ENCODE peak calls at places on chromosomes 6 and 20, in six cellular contexts. U, J, D, P, A and T are unnamed samples.

GRCh38 chr6:21907291-21907690 is 313.7 kb downstream of the SOX4 start:
- DNase-seq in J (peak), P (no peak), D (no peak), A (no peak), U (peak), T (no peak)

GRCh38 chr6:111731404-111732195 is 125.9 kb upstream of the TRAF3IP2 start:
- DNase-seq in P (no peak), A (no peak), D (no peak), U (peak), J (no peak), T (peak)

GRCh38 chr6:431986-432385 is 40.4 kb downstream of the IRF4 start:
- DNase-seq in A (no peak), P (no peak), U (peak), D (no peak), J (no peak), T (no peak)

GRCh38 chr6:100924574-100924973 is 43.4 kb upstream of the ASCC3 start:
- DNase-seq in A (no peak), J (no peak), D (no peak), P (peak), U (no peak), T (no peak)

GRCh38 chr6:3841711-3842565 is 7.2 kb upstream of the FAM50B start:
- DNase-seq in P (peak), J (peak), D (no peak), U (peak), A (no peak), T (no peak)

GRCh38 chr20:10040070-10040970 is 5.5 kb downstream of the ANKEF1 start:
- DNase-seq in P (peak), D (no peak), A (no peak), U (peak), J (peak), T (peak)

GRCh38 chr6:1609662-1610496 is at the start of gene FOXC1:
- DNase-seq in P (peak), U (peak), A (peak), D (no peak), J (peak), T (peak)

GRCh38 chr6:36246511-36247268 is 23.2 kb upstream of the PNPLA1 start:
- DNase-seq in P (peak), J (no peak), D (no peak), U (no peak), A (no peak), T (no peak)

GRCh38 chr20:3446779-3447178 is 24.0 kb upstream of the ATRN start:
- DNase-seq in D (peak), A (no peak), P (peak), J (no peak), U (no peak), T (no peak)

GRCh38 chr6:129860901-129861665 is at the start of gene TMEM244:
- DNase-seq in J (no peak), A (no peak), U (peak), D (no peak), P (no peak), T (no peak)

GRCh38 chr20:5715068-5715841 is 34.9 kb upstream of the SHLD1 start:
- DNase-seq in D (no peak), A (no peak), U (no peak), J (no peak), P (no peak), T (no peak)

GRCh38 chr20:25007491-25008305 is 15.1 kb upstream of the APMAP start:
- DNase-seq in A (peak), U (no peak), D (no peak), J (no peak), P (no peak), T (no peak)

GRCh38 chr6:46815130-46815529 is 21.9 kb downstream of the MEP1A start:
- DNase-seq in D (no peak), P (peak), A (no peak), J (no peak), U (peak), T (no peak)

GRCh38 chr6:111692327-111693164 is 86.9 kb upstream of the TRAF3IP2 start:
- DNase-seq in A (no peak), P (peak), J (no peak), U (peak), D (no peak), T (peak)

GRCh38 chr6:129795261-129795660 is 65.9 kb downstream of the TMEM244 start:
- DNase-seq in P (no peak), D (no peak), A (no peak), J (no peak), U (no peak), T (no peak)

GRCh38 chr6:21915707-21916399 is 322.3 kb downstream of the SOX4 start:
- DNase-seq in J (peak), P (peak), U (peak), A (no peak), D (no peak), T (peak)

GRCh38 chr6:111253999-111254778 is 166.9 kb downstream of the SLC16A10 start:
- DNase-seq in U (no peak), D (no peak), J (no peak), A (no peak), P (no peak), T (no peak)

GRCh38 chr6:111030008-111031006 is 48.5 kb downstream of the RPF2 start:
- DNase-seq in A (peak), J (peak), P (no peak), D (no peak), U (no peak), T (no peak)

GRCh38 chr6:149454405-149454848 is 30.4 kb downstream of the ZC3H12D start:
- DNase-seq in U (peak), J (peak), P (peak), A (peak), D (no peak), T (peak)

GRCh38 chr20:40930561-40930960 is 98.1 kb upstream of the TOP1 start:
- DNase-seq in P (peak), J (no peak), D (no peak), A (no peak), U (no peak), T (no peak)

GRCh38 chr6:89364586-89364985 is 12.1 kb upstream of the UBE2J1 start:
- DNase-seq in U (no peak), P (no peak), D (no peak), A (no peak), J (no peak), T (peak)

GRCh38 chr20:57287901-57288300 is 21.5 kb upstream of the BMP7 start:
- DNase-seq in U (no peak), D (no peak), J (no peak), A (no peak), P (no peak), T (no peak)

GRCh38 chr6:6003334-6004146 is 3.2 kb downstream of the NRN1 start:
- DNase-seq in P (no peak), A (no peak), D (no peak), U (no peak), J (no peak), T (peak)

GRCh38 chr6:11354019-11354418 is 121.6 kb upstream of the NEDD9 start:
- DNase-seq in A (no peak), J (peak), D (no peak), P (peak), U (peak), T (peak)

GRCh38 chr20:59032713-59033059 is 551 bp upstream of the ATP5F1E start:
- DNase-seq in U (peak), J (peak), P (no peak), D (no peak), A (no peak), T (no peak)

GRCh38 chr6:72826033-72826432 is 204.2 kb downstream of the KCNQ5 start:
- DNase-seq in P (peak), J (peak), D (no peak), U (peak), A (no peak), T (no peak)

GRCh38 chr20:64112691-64113443 is 5.5 kb upstream of the NPBWR2 start:
- DNase-seq in P (no peak), D (no peak), A (peak), J (no peak), U (no peak), T (no peak)

GRCh38 chr6:44002591-44003344 is 124.5 kb downstream of the MRPL14 start:
- DNase-seq in D (no peak), P (peak), A (peak), J (peak), U (peak), T (no peak)

GRCh38 chr20:62476074-62476838 is 461 bp upstream of the GATA5 start:
- DNase-seq in P (no peak), U (no peak), D (peak), J (no peak), A (no peak), T (no peak)